ENCODE peak calls at places on chromosomes 2 and 18, in five cellular contexts. C is GM23248, W is MM.1S, I is neural progenitor cell, L is SK-N-SH. D is an unnamed sample.
A peak's percentile ranks its signal among the peaks of the same experiment; 100 is the strongest.

GRCh38 chr2:143321994-143322393 is 192.8 kb downstream of the ARHGAP15 start:
- DNase-seq in C (no peak), W (no peak), I (no peak), L (no peak), D (no peak)

GRCh38 chr2:187138240-187138639 is 289.3 kb upstream of the ZSWIM2 start:
- DNase-seq in C (peak; percentile 61), W (no peak), I (peak; percentile 59), L (peak; percentile 3), D (peak; percentile 69)

GRCh38 chr2:178388287-178388686 is 62.7 kb downstream of the PRKRA start:
- DNase-seq in C (no peak), W (no peak), I (no peak), L (no peak), D (no peak)

GRCh38 chr2:182890305-182890704 is 23.9 kb upstream of the FRZB start:
- DNase-seq in C (no peak), W (no peak), I (no peak), L (no peak), D (no peak)

GRCh38 chr2:238103465-238104070 is 3.4 kb downstream of the ESPNL start:
- DNase-seq in C (no peak), W (no peak), I (no peak), L (no peak), D (no peak)

GRCh38 chr18:59218018-59218417 is 1.9 kb upstream of the GRP start:
- DNase-seq in C (no peak), W (no peak), I (peak; percentile 16), L (no peak), D (no peak)

GRCh38 chr18:51907687-51908597 is 432.1 kb upstream of the DCC start:
- DNase-seq in C (no peak), W (no peak), I (no peak), L (no peak), D (no peak)

GRCh38 chr2:176583530-176584101 is 314.4 kb downstream of the MTX2 start:
- DNase-seq in C (peak; percentile 84), W (no peak), I (no peak), L (no peak), D (no peak)

GRCh38 chr2:163735692-163736432 is at the start of gene FIGN:
- DNase-seq in C (peak; percentile 91), W (peak; percentile 59), I (peak; percentile 94), L (peak; percentile 83), D (peak; percentile 87)

GRCh38 chr2:134411828-134412638 is 158.2 kb downstream of the MGAT5 start:
- DNase-seq in C (peak; percentile 88), W (peak; percentile 90), I (peak; percentile 83), L (peak; percentile 70), D (peak; percentile 82)

GRCh38 chr18:80159713-80160636 is 50.9 kb downstream of the ADNP2 start:
- DNase-seq in C (peak; percentile 20), W (no peak), I (no peak), L (no peak), D (peak; percentile 81)

GRCh38 chr2:56357655-56358295 is 174.0 kb downstream of the CCDC85A start:
- DNase-seq in C (no peak), W (no peak), I (no peak), L (no peak), D (no peak)

DNA sequence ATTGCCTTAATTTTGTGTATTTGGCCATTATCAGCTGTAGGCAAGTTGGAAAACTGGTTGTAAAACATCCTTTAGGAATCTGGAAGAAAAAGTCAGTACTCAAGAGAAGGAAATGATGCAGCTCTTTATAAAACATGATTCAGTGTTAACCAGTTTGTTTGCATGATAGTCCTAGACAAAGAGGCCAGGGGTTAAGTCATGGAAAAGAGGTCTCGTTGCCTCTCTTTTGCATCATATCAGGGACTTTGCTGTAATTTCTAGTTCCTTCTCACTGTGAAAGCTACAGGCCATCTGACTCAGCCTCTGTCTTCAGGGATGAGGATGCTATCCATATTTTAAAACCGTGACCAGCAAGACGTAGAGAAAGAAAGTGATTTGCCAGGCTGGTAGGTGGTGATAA is 38.0 kb downstream of the NPAS2 start:
- DNase-seq in C (peak; percentile 92), W (no peak), I (no peak), L (no peak), D (no peak)
- H3F3A ChIP-seq in C (peaks cover 23% of the 10 kb centered on the region), W (no peaks in the 10 kb centered on the region), I (no peaks in the 10 kb centered on the region), L (peaks cover 7% of the 10 kb centered on the region), D (no peaks in the 10 kb centered on the region)

GRCh38 chr18:24055878-24056277 is 41.3 kb downstream of the TTC39C start:
- DNase-seq in C (peak; percentile 6), W (no peak), I (peak; percentile 41), L (peak; percentile 32), D (no peak)

GRCh38 chr18:24056506-24056905 is 42.0 kb downstream of the TTC39C start:
- DNase-seq in C (no peak), W (no peak), I (no peak), L (no peak), D (no peak)

GRCh38 chr18:24054130-24054529 is 39.6 kb downstream of the TTC39C start:
- DNase-seq in C (peak; percentile 52), W (no peak), I (no peak), L (no peak), D (no peak)

GRCh38 chr18:24053211-24053610 is 38.7 kb downstream of the TTC39C start:
- DNase-seq in C (no peak), W (no peak), I (no peak), L (no peak), D (no peak)

DNA sequence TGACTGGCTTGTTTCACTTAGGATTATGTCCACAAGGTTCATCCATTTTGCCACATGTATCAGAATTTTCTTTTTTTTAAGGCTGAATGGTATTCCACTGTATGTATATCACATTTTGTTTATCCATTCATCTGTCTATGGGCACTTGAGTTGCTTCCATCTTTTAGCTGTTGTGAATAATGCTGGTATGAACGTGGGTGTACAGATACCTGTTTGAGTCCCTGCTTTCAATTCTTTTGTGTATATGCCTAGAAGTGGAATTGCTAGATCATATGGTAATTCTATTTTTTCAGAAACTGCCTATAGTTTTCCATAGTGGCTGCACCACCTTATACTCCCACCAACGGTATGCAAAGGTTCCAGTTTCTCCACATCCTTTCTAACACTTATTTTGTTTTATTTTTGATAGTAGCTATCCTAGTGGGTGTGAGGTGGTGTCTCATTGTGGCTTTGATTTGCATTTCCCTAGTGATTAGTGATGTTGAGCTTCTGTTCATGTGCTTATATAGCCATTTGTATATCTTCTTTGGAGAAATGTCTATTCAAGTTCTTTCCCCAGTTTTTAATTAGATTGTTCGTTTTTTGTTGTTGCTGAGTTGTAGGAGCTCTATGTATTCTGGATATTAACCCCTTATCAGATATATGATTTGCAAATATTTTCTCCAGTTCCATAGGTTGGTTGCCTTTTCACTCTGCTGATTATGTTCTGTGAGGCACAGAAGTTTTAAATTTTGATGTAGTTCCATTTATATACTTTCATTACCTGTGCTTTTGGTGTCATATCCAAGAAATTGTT is 40.7 kb downstream of the TTC39C start:
- DNase-seq in C (no peak), W (no peak), I (no peak), L (no peak), D (no peak)
- H3K4me2 ChIP-seq in C (no peak overlapping the region), W (no peak overlapping the region), I (peak overlapping the region; percentile 39), L (peak overlapping the region; percentile 7), D (peak overlapping the region; percentile 5)

DNA sequence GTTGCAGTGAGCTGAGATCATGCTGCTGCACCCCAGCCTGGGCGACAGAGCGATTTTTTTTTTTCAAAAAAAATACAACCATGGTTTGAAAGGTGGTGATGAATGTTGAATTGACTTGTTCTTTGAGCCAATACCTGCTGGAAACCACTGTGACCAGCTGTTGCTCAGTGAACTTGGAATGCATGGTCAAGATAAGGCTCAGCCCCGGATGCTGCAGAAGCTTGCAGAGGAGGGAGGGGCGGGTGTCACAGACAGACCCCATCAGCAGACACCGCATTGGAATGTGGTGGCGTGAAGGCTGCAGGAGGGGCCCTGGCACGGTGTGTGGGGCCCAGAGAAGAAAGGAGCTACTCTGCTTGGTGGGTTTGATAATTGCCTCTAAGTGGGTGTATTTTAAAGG is 91.6 kb downstream of the ITGB1BP1 start:
- DNase-seq in C (no peak), W (no peak), I (no peak), L (no peak), D (peak; percentile 21)
- H3F3A ChIP-seq in C (peaks cover 43% of the 10 kb centered on the region), W (no peaks in the 10 kb centered on the region), I (no peaks in the 10 kb centered on the region), L (peaks cover 37% of the 10 kb centered on the region), D (no peaks in the 10 kb centered on the region)

DNA sequence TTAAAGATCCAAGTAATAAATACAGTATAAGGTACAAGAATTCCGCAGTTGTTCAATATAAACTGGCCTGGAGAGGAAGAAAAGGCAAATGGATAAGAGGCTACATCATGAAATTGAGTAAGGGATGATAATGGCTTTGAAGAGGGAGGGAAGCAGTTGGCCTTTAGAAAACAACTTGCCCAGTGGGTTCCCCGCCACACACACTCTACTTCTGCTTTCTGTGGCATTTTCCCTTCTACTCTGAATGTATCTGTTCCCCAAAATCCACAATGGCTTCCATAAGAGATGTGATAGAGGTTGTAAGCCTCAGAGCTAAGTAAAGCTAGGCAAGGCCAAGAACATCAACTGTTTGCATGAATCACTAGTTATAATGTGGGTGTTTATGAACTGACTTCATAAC is 221.3 kb downstream of the MBD2 start:
- DNase-seq in C (no peak), W (no peak), I (no peak), L (no peak), D (no peak)
- H3K4me2 ChIP-seq in C (no peak overlapping the region), W (peak overlapping the region; percentile 5), I (no peak overlapping the region), L (no peak overlapping the region), D (no peak overlapping the region)

GRCh38 chr2:149023091-149023490 is 15.4 kb upstream of the LYPD6B start:
- DNase-seq in C (no peak), W (peak; percentile 51), I (no peak), L (no peak), D (no peak)

GRCh38 chr2:149021761-149022160 is 16.7 kb upstream of the LYPD6B start:
- DNase-seq in C (no peak), W (peak; percentile 73), I (no peak), L (no peak), D (no peak)

GRCh38 chr2:149019768-149020167 is 18.7 kb upstream of the LYPD6B start:
- DNase-seq in C (no peak), W (no peak), I (no peak), L (no peak), D (no peak)

GRCh38 chr2:149020432-149020851 is 18.1 kb upstream of the LYPD6B start:
- DNase-seq in C (no peak), W (peak; percentile 16), I (no peak), L (no peak), D (no peak)

GRCh38 chr2:149021271-149021719 is 17.2 kb upstream of the LYPD6B start:
- DNase-seq in C (no peak), W (peak; percentile 53), I (no peak), L (no peak), D (no peak)
- H3F3A ChIP-seq in C (no peaks in the 10 kb centered on the region), W (peaks cover 33% of the 10 kb centered on the region), I (no peaks in the 10 kb centered on the region), L (peaks cover 5% of the 10 kb centered on the region), D (no peaks in the 10 kb centered on the region)

GRCh38 chr2:236747925-236748324 is 178.3 kb downstream of the ACKR3 start:
- DNase-seq in C (no peak), W (no peak), I (no peak), L (no peak), D (no peak)
- H3K4me2 ChIP-seq in C (no peak overlapping the region), W (no peak overlapping the region), I (no peak overlapping the region), L (no peak overlapping the region), D (no peak overlapping the region)

GRCh38 chr2:63819256-63819655 is 22.4 kb upstream of the UGP2 start:
- DNase-seq in C (no peak), W (no peak), I (no peak), L (no peak), D (no peak)
- H3F3A ChIP-seq in C (peaks cover 8% of the 10 kb centered on the region), W (no peaks in the 10 kb centered on the region), I (peaks cover 5% of the 10 kb centered on the region), L (no peaks in the 10 kb centered on the region), D (no peaks in the 10 kb centered on the region)